ENCODE peak calls at places on chromosomes 1 and 21, in ten cellular contexts. X, R, G, M, D, E, A, Z, F and U are unnamed samples. For H3K27me3, the result is how much of the 10 kb centered on the place peaks cover.

GRCh38 chr1:162016616-162017015 is 7.1 kb downstream of the OLFML2B start:
- DNase-seq in A (no peak), F (no peak), D (no peak), E (no peak), X (peak), M (no peak), G (peak), Z (no peak), R (no peak), U (no peak)

GRCh38 chr1:200099040-200099439 is 71.5 kb downstream of the NR5A2 start:
- DNase-seq in F (no peak), D (no peak), R (no peak), M (no peak), X (no peak), G (peak), Z (no peak), A (no peak), E (no peak), U (no peak)

GRCh38 chr1:24191860-24192259 is 4.8 kb upstream of the IFNLR1 start:
- DNase-seq in D (no peak), A (no peak), M (no peak), X (peak), Z (no peak), F (no peak), E (peak), R (no peak), G (peak), U (no peak)

GRCh38 chr1:99764439-99764838 is 2.0 kb downstream of the FRRS1 start:
- DNase-seq in G (no peak), M (no peak), D (no peak), R (no peak), A (no peak), F (no peak), Z (no peak), X (no peak), E (no peak), U (no peak)

GRCh38 chr1:179314928-179315327 is 21.3 kb downstream of the SOAT1 start:
- DNase-seq in X (peak), E (no peak), R (no peak), Z (no peak), M (no peak), F (no peak), D (no peak), G (no peak), A (no peak), U (no peak)

GRCh38 chr1:26067432-26067911 is at the start of gene TRIM63:
- DNase-seq in Z (no peak), F (no peak), R (no peak), A (peak), E (no peak), M (no peak), D (no peak), G (no peak), X (no peak), U (no peak)

GRCh38 chr1:54310439-54311328 is 95.5 kb downstream of the SSBP3 start:
- DNase-seq in R (peak), A (no peak), M (no peak), F (no peak), G (peak), D (no peak), X (peak), Z (no peak), E (no peak), U (no peak)

GRCh38 chr1:6342031-6342430 is 51.5 kb downstream of the ACOT7 start:
- DNase-seq in X (no peak), M (no peak), Z (no peak), F (peak), R (no peak), G (no peak), A (no peak), E (no peak), D (no peak), U (no peak)

GRCh38 chr1:21816602-21817302 is 4.7 kb downstream of the LDLRAD2 start:
- DNase-seq in E (peak), F (no peak), X (peak), D (no peak), Z (no peak), A (no peak), G (peak), M (no peak), R (no peak), U (no peak)

GRCh38 chr1:43900386-43900785 is 33.2 kb upstream of the ARTN start:
- DNase-seq in D (no peak), A (no peak), G (no peak), F (no peak), Z (no peak), X (no peak), R (no peak), M (no peak), E (no peak), U (no peak)

GRCh38 chr1:202642619-202643291 is 67.5 kb downstream of the SYT2 start:
- DNase-seq in G (no peak), A (no peak), R (no peak), E (no peak), Z (no peak), X (no peak), F (no peak), D (no peak), M (no peak), U (no peak)

GRCh38 chr1:84170171-84170570 is 26.1 kb downstream of the PRKACB start:
- DNase-seq in Z (no peak), R (no peak), M (no peak), X (no peak), G (no peak), F (no peak), D (no peak), E (no peak), A (no peak), U (no peak)

GRCh38 chr1:194105381-194105780 is 919.0 kb upstream of the B3GALT2 start:
- DNase-seq in E (no peak), Z (no peak), G (no peak), A (no peak), R (no peak), M (no peak), F (no peak), D (no peak), X (no peak), U (no peak)

GRCh38 chr1:226064816-226065248 is 2.3 kb downstream of the H3-3A start:
- DNase-seq in Z (no peak), R (peak), E (no peak), X (peak), D (no peak), G (peak), A (peak), M (no peak), F (peak), U (peak)

GRCh38 chr1:238409947-238410346 is 519.2 kb upstream of the ZP4 start:
- DNase-seq in A (no peak), M (no peak), Z (no peak), D (no peak), X (peak), G (no peak), R (no peak), E (no peak), F (peak), U (no peak)

GRCh38 chr1:22673486-22674409 is 20.7 kb downstream of the C1QB start:
- DNase-seq in M (no peak), E (peak), D (no peak), F (peak), A (no peak), G (peak), Z (no peak), X (peak), R (peak), U (no peak)

GRCh38 chr1:24483441-24483840 is 19.2 kb upstream of the RCAN3 start:
- DNase-seq in A (no peak), E (no peak), X (no peak), F (no peak), R (no peak), Z (no peak), M (no peak), D (no peak), G (no peak), U (no peak)

GRCh38 chr1:16076003-16076870 is 2.8 kb upstream of the FAM131C start:
- DNase-seq in X (peak), G (peak), E (peak), D (no peak), A (peak), Z (no peak), R (no peak), M (no peak), F (peak), U (no peak)

GRCh38 chr21:31622397-31622796 is 37.1 kb upstream of the SOD1 start:
- DNase-seq in E (no peak), X (no peak), Z (no peak), A (no peak), D (no peak), G (no peak), M (no peak), R (no peak), F (no peak), U (no peak)

GRCh38 chr1:202247837-202248795 is 54.5 kb downstream of the LGR6 start:
- DNase-seq in Z (no peak), A (no peak), D (no peak), E (no peak), G (no peak), R (no peak), X (no peak), M (peak), F (no peak), U (no peak)

GRCh38 chr1:65072845-65073244 is 75.2 kb upstream of the AK4 start:
- DNase-seq in E (no peak), M (no peak), R (no peak), X (no peak), G (no peak), D (no peak), Z (no peak), F (no peak), A (no peak), U (no peak)

GRCh38 chr21:38511662-38512243 is 13.5 kb upstream of the ERG start:
- DNase-seq in D (no peak), M (no peak), X (no peak), A (no peak), R (no peak), G (peak), F (no peak), E (no peak), Z (no peak), U (no peak)

GRCh38 chr1:95095833-95096217 is 21.3 kb upstream of the TLCD4 start:
- DNase-seq in E (no peak), X (no peak), A (no peak), D (no peak), R (no peak), Z (peak), M (no peak), G (peak), F (no peak), U (no peak)

GRCh38 chr1:234970731-234971476 is 157.7 kb downstream of the TOMM20 start:
- DNase-seq in X (peak), R (peak), D (no peak), M (peak), G (peak), Z (no peak), F (no peak), A (peak), E (no peak), U (peak)

GRCh38 chr21:34835526-34835925 is 166.7 kb downstream of the CLIC6 start:
- DNase-seq in E (no peak), D (no peak), X (no peak), F (peak), Z (no peak), R (peak), G (no peak), A (peak), M (no peak), U (no peak)

GRCh38 chr1:168084396-168085231 is 52.1 kb downstream of the GPR161 start:
- DNase-seq in D (peak), A (peak), R (peak), G (peak), Z (no peak), F (peak), X (no peak), M (no peak), E (peak), U (peak)

GRCh38 chr1:182855886-182856285 is 16.7 kb downstream of the DHX9 start:
- DNase-seq in A (no peak), F (no peak), R (no peak), G (no peak), X (no peak), Z (no peak), M (no peak), E (no peak), D (no peak), U (no peak)

GRCh38 chr1:185520188-185520935 is 203.3 kb upstream of the IVNS1ABP start:
- DNase-seq in X (peak), F (no peak), R (no peak), Z (no peak), M (no peak), E (no peak), D (no peak), G (no peak), A (no peak), U (no peak)

GRCh38 chr1:43271186-43272118 is 1.7 kb downstream of the TMEM125 start:
- DNase-seq in M (peak), E (no peak), F (no peak), A (no peak), D (no peak), R (no peak), Z (no peak), G (no peak), X (no peak), U (peak)

GRCh38 chr1:48665743-48666142 is 110.9 kb downstream of the BEND5 start:
- DNase-seq in D (no peak), F (no peak), R (no peak), Z (no peak), A (no peak), E (no peak), X (no peak), G (no peak), M (no peak), U (no peak)

GRCh38 chr1:166032901-166033371 is 133.9 kb downstream of the FAM78B start:
- DNase-seq in Z (no peak), M (no peak), E (no peak), G (no peak), A (peak), R (no peak), D (no peak), F (peak), X (no peak), U (no peak)

GRCh38 chr1:200442023-200442422 is 32.2 kb upstream of the ZNF281 start:
- DNase-seq in M (no peak), A (no peak), R (no peak), E (no peak), Z (no peak), D (no peak), X (peak), F (no peak), G (no peak), U (no peak)

GRCh38 chr1:234478152-234478480 is 863 bp downstream of the TARBP1 start:
- DNase-seq in G (peak), X (peak), F (peak), R (peak), A (no peak), M (peak), E (no peak), D (peak), Z (no peak), U (no peak)

GRCh38 chr1:242673652-242674051 is 149.2 kb upstream of the PLD5 start:
- DNase-seq in E (no peak), A (no peak), D (no peak), R (no peak), G (no peak), X (no peak), M (no peak), F (no peak), Z (no peak), U (no peak)

GRCh38 chr1:33321178-33321577 is 280 bp upstream of the A3GALT2 start:
- DNase-seq in X (no peak), A (no peak), G (no peak), M (no peak), E (no peak), R (no peak), Z (no peak), F (no peak), D (no peak), U (no peak)

GRCh38 chr1:33322109-33322508 is 1.2 kb upstream of the A3GALT2 start:
- DNase-seq in D (no peak), Z (no peak), F (no peak), M (no peak), A (no peak), E (no peak), G (no peak), R (no peak), X (no peak), U (no peak)

GRCh38 chr1:33323663-33324477 is 3.0 kb upstream of the A3GALT2 start:
- DNase-seq in Z (no peak), D (no peak), R (no peak), E (no peak), X (no peak), M (no peak), A (peak), G (no peak), F (no peak), U (no peak)

GRCh38 chr1:33324677-33325417 is 3.9 kb upstream of the A3GALT2 start:
- DNase-seq in G (no peak), A (no peak), F (no peak), Z (no peak), E (no peak), D (no peak), X (no peak), R (no peak), M (no peak), U (no peak)

DNA sequence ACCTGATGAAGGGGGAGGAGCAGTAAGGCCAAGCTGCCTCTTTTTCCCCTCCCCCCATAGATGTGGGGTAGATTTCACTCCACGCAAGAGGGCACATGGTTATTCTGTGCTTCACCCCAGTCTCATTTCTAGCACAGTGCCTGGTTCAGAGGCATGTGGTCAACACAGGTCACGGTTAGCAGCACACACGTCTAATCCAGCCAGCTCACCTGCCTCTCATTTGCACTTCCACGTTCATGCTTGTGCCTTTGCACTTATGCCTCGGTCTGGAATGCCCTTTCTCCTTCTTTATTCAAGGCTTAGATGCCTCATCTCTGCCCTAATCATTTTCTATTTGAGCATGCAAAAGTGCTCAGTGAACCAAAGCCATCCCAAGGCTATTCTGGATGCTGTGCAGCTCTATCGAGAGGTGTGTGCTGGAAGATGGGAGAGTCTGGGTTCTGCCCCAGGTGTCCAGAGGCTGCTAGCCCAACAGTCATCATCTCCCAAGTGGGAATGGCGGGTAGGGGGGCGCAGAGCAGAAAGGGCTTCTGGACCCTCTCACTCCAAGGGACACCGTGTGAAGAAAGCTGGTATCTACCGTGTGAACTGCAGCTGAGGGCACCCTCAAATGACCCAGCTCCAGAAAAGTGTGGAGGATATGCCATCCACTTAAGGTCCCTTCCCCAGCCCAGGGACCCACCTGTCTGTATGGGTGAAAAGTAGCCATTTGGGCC is 2.1 kb upstream of the A3GALT2 start:
- DNase-seq in Z (no peak), A (no peak), R (no peak), M (no peak), F (no peak), X (no peak), E (no peak), D (no peak), G (no peak), U (no peak)
- H3K27ac ChIP-seq in Z (no peak), A (no peak), R (no peak), M (no peak), F (no peak), X (no peak), E (no peak), D (no peak), G (no peak), U (no peak)

DNA sequence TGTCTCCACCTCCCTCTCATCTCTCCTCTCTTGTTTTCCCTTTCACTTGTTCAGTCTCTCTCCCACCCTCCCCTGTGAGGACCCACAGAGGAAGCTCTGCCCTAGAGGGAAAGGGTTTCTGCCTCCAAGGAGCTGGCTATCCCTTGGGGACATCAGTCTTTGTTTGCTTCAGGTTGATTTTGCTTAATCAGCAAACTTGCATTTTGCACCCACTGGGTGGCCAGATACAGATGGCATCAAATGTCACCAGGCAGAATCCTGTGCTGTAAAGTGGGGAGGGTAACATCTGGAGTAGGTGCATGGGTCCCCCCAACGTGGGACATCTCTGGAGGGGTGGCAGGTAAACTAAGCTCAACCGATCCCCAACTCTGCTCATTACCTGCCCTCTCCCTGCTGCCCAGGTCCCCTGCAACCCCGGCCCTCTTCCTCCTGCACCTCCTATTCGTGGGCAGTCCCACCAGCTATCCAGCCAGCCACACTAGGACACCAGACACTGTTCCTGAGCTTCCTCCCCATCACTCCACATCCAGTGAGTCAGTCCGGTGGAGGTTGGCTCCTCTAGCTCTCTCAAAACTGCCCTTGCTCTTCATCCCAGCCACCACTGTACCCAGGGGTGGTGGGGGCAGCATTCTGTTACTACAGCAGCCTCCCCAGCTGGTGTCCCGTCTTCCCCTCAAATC is 123.3 kb downstream of the KCNN3 start:
- DNase-seq in F (peak), A (no peak), Z (no peak), D (no peak), R (no peak), E (no peak), G (no peak), M (no peak), X (no peak), U (no peak)
- H3K27me3 ChIP-seq in F (under half), A (under half), Z (under half), D (under half), R (under half), E (under half), G (half or more), M (under half), X (under half), U (under half)

DNA sequence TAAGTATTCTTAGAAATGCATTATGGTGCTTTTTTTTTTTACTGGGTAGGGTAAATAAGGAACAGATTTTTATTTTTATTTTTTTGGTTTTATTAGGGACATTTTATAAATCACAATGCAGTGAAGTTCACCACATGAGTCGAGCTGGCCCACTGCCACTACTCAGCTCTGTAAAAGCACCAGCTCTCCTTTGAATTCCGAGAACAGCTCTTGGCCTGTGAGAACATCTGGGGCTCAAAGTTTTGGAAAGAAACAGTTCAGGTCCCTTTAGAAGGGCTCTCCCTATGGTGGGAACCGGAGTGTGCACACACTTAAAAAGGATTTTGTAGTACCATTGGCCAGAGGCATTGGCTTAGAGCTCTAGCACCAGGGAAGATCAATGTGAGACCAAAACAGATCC is 287.2 kb upstream of the LYPLAL1 start:
- DNase-seq in R (no peak), X (peak), Z (no peak), D (no peak), M (no peak), G (peak), A (peak), E (no peak), F (no peak), U (no peak)
- H3K27ac ChIP-seq in R (no peak), X (peak), Z (no peak), D (no peak), M (no peak), G (peak), A (no peak), E (no peak), F (no peak), U (no peak)

DNA sequence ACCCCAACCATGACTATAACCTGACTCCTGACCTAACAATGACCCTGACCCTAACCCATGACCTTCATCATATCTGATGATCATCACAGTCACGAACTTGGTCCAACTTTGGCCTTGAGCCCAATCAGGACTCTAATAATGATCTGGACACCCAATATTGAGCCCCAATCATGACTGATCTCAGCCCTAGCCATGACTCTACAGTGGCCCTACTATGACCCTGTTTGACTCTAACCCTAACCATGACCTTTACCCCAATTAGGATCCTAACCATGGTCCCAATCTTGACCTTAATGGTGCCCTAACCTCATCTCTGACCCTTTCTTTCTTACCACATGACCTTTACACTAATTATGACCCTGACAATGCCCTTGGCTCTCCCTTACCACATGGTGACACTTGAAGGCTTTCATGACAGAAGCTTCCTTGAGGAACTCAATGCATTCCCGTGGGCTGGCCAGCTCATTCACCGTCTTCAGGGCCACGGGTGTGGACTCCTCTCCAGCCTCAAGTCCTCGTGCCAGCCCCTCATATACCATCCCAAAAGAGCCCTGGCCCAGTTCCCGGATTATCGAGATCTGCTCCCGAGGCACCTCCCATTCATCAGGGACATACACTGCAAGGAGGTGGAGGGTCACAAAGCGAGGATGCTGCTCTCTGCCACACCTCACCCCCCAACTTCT is 16.2 kb downstream of the INSRR start:
- DNase-seq in E (no peak), M (no peak), D (no peak), F (no peak), A (no peak), R (no peak), Z (no peak), X (no peak), G (no peak), U (no peak)
- H3K27me3 ChIP-seq in E (under half), M (under half), D (under half), F (under half), A (under half), R (half or more), Z (under half), X (under half), G (under half), U (under half)

GRCh38 chr1:147169171-147169570 is 3.1 kb downstream of the PRKAB2 start:
- DNase-seq in Z (no peak), F (no peak), X (no peak), E (no peak), M (no peak), D (no peak), G (no peak), A (no peak), R (no peak), U (no peak)
- H3K27ac ChIP-seq in Z (no peak), F (no peak), X (peak), E (no peak), M (no peak), D (no peak), G (peak), A (no peak), R (peak), U (no peak)